ENCODE peak calls at places on chromosome 17, in ten cellular contexts. One of them, this sample, is unnamed.

GRCh38 chr17:42110301-42111264 is 1.9 kb downstream of the DHX58 start:
- DNase-seq in anterior cingulate cortex: no peak
- DNase-seq in AG08396: no peak
- DNase-seq in H7: no peak
- DNase-seq in mucosa of descending colon: no peak
- DNase-seq in CD8-positive, alpha-beta T cell: no peak
- DNase-seq in COLO829: no peak
- DNase-seq in NB4: no peak
- DNase-seq in aorta: no peak
- DNase-seq in GOT3: no peak
- DNase-seq in this sample: no peak

GRCh38 chr17:67358612-67359011 is 7.8 kb downstream of the PSMD12 start:
- DNase-seq in anterior cingulate cortex: no peak
- DNase-seq in AG08396: no peak
- DNase-seq in H7: no peak
- DNase-seq in mucosa of descending colon: no peak
- DNase-seq in CD8-positive, alpha-beta T cell: no peak
- DNase-seq in COLO829: peak; percentile 30
- DNase-seq in NB4: no peak
- DNase-seq in aorta: no peak
- DNase-seq in GOT3: no peak
- DNase-seq in this sample: no peak

GRCh38 chr17:45170976-45171337 is 9.3 kb downstream of the HEXIM2 start:
- DNase-seq in anterior cingulate cortex: no peak
- DNase-seq in AG08396: peak; percentile 83
- DNase-seq in H7: peak; percentile 66
- DNase-seq in mucosa of descending colon: peak; percentile 50
- DNase-seq in CD8-positive, alpha-beta T cell: no peak
- DNase-seq in COLO829: no peak
- DNase-seq in NB4: peak; percentile 36
- DNase-seq in aorta: peak; percentile 90
- DNase-seq in GOT3: no peak
- DNase-seq in this sample: no peak

GRCh38 chr17:35087731-35088646 is 24.5 kb upstream of the RFFL start:
- DNase-seq in anterior cingulate cortex: peak; percentile 46
- DNase-seq in AG08396: peak; percentile 55
- DNase-seq in H7: no peak
- DNase-seq in mucosa of descending colon: peak; percentile 84
- DNase-seq in CD8-positive, alpha-beta T cell: no peak
- DNase-seq in COLO829: no peak
- DNase-seq in NB4: peak; percentile 77
- DNase-seq in aorta: peak; percentile 84
- DNase-seq in GOT3: peak; percentile 6
- DNase-seq in this sample: no peak

GRCh38 chr17:64002658-64003525 is 4.7 kb downstream of the PRR29 start:
- DNase-seq in anterior cingulate cortex: no peak
- DNase-seq in AG08396: peak; percentile 3
- DNase-seq in H7: no peak
- DNase-seq in mucosa of descending colon: no peak
- DNase-seq in CD8-positive, alpha-beta T cell: no peak
- DNase-seq in COLO829: no peak
- DNase-seq in NB4: no peak
- DNase-seq in aorta: peak; percentile 65
- DNase-seq in GOT3: no peak
- DNase-seq in this sample: peak; percentile 1

GRCh38 chr17:65485388-65486299 is 75.8 kb downstream of the AXIN2 start:
- DNase-seq in anterior cingulate cortex: no peak
- DNase-seq in AG08396: peak; percentile 36
- DNase-seq in H7: no peak
- DNase-seq in mucosa of descending colon: no peak
- DNase-seq in CD8-positive, alpha-beta T cell: no peak
- DNase-seq in COLO829: no peak
- DNase-seq in NB4: no peak
- DNase-seq in aorta: peak; percentile 89
- DNase-seq in GOT3: no peak
- DNase-seq in this sample: no peak

GRCh38 chr17:80969674-80970043 is 22.0 kb upstream of the CHMP6 start:
- DNase-seq in anterior cingulate cortex: no peak
- DNase-seq in AG08396: no peak
- DNase-seq in H7: no peak
- DNase-seq in mucosa of descending colon: no peak
- DNase-seq in CD8-positive, alpha-beta T cell: no peak
- DNase-seq in COLO829: no peak
- DNase-seq in NB4: no peak
- DNase-seq in aorta: no peak
- DNase-seq in GOT3: no peak
- DNase-seq in this sample: no peak

GRCh38 chr17:51745993-51746392 is 412.5 kb downstream of the CA10 start:
- DNase-seq in anterior cingulate cortex: no peak
- DNase-seq in AG08396: no peak
- DNase-seq in H7: no peak
- DNase-seq in mucosa of descending colon: no peak
- DNase-seq in CD8-positive, alpha-beta T cell: no peak
- DNase-seq in COLO829: no peak
- DNase-seq in NB4: no peak
- DNase-seq in aorta: no peak
- DNase-seq in GOT3: no peak
- DNase-seq in this sample: no peak

GRCh38 chr17:62876664-62877411 is 68.7 kb upstream of the MARCHF10 start:
- DNase-seq in anterior cingulate cortex: no peak
- DNase-seq in AG08396: no peak
- DNase-seq in H7: no peak
- DNase-seq in mucosa of descending colon: no peak
- DNase-seq in CD8-positive, alpha-beta T cell: no peak
- DNase-seq in COLO829: no peak
- DNase-seq in NB4: no peak
- DNase-seq in aorta: no peak
- DNase-seq in GOT3: no peak
- DNase-seq in this sample: no peak

GRCh38 chr17:42340691-42341127 is 47.5 kb downstream of the STAT3 start:
- DNase-seq in anterior cingulate cortex: no peak
- DNase-seq in AG08396: no peak
- DNase-seq in H7: no peak
- DNase-seq in mucosa of descending colon: no peak
- DNase-seq in CD8-positive, alpha-beta T cell: no peak
- DNase-seq in COLO829: no peak
- DNase-seq in NB4: no peak
- DNase-seq in aorta: no peak
- DNase-seq in GOT3: no peak
- DNase-seq in this sample: no peak

GRCh38 chr17:14295676-14296075 is 5.2 kb upstream of the HS3ST3B1 start:
- DNase-seq in anterior cingulate cortex: no peak
- DNase-seq in AG08396: no peak
- DNase-seq in H7: peak; percentile 26
- DNase-seq in mucosa of descending colon: no peak
- DNase-seq in CD8-positive, alpha-beta T cell: no peak
- DNase-seq in COLO829: no peak
- DNase-seq in NB4: no peak
- DNase-seq in aorta: no peak
- DNase-seq in GOT3: no peak
- DNase-seq in this sample: no peak

GRCh38 chr17:61011269-61011668 is 333.6 kb downstream of the BCAS3 start:
- DNase-seq in anterior cingulate cortex: no peak
- DNase-seq in AG08396: no peak
- DNase-seq in H7: no peak
- DNase-seq in mucosa of descending colon: no peak
- DNase-seq in CD8-positive, alpha-beta T cell: no peak
- DNase-seq in COLO829: no peak
- DNase-seq in NB4: no peak
- DNase-seq in aorta: no peak
- DNase-seq in GOT3: no peak
- DNase-seq in this sample: no peak

GRCh38 chr17:79388556-79389295 is 222.1 kb downstream of the RBFOX3 start:
- DNase-seq in anterior cingulate cortex: peak; percentile 6
- DNase-seq in AG08396: peak; percentile 81
- DNase-seq in H7: peak; percentile 96
- DNase-seq in mucosa of descending colon: peak; percentile 64
- DNase-seq in CD8-positive, alpha-beta T cell: no peak
- DNase-seq in COLO829: peak; percentile 50
- DNase-seq in NB4: peak; percentile 51
- DNase-seq in aorta: peak; percentile 84
- DNase-seq in GOT3: no peak
- DNase-seq in this sample: peak; percentile 88

GRCh38 chr17:61797283-61797682 is 66.0 kb downstream of the BRIP1 start:
- DNase-seq in anterior cingulate cortex: no peak
- DNase-seq in AG08396: no peak
- DNase-seq in H7: no peak
- DNase-seq in mucosa of descending colon: no peak
- DNase-seq in CD8-positive, alpha-beta T cell: no peak
- DNase-seq in COLO829: no peak
- DNase-seq in NB4: no peak
- DNase-seq in aorta: no peak
- DNase-seq in GOT3: no peak
- DNase-seq in this sample: no peak

GRCh38 chr17:75238684-75239191 is 22.7 kb downstream of the GGA3 start:
- DNase-seq in anterior cingulate cortex: no peak
- DNase-seq in AG08396: peak; percentile 87
- DNase-seq in H7: peak; percentile 92
- DNase-seq in mucosa of descending colon: peak; percentile 52
- DNase-seq in CD8-positive, alpha-beta T cell: peak; percentile 41
- DNase-seq in COLO829: peak; percentile 84
- DNase-seq in NB4: peak; percentile 80
- DNase-seq in aorta: peak; percentile 80
- DNase-seq in GOT3: no peak
- DNase-seq in this sample: peak; percentile 80

GRCh38 chr17:30954046-30954805 is 16.6 kb upstream of the RNF135 start:
- DNase-seq in anterior cingulate cortex: no peak
- DNase-seq in AG08396: no peak
- DNase-seq in H7: no peak
- DNase-seq in mucosa of descending colon: no peak
- DNase-seq in CD8-positive, alpha-beta T cell: no peak
- DNase-seq in COLO829: no peak
- DNase-seq in NB4: peak; percentile 68
- DNase-seq in aorta: peak; percentile 40
- DNase-seq in GOT3: no peak
- DNase-seq in this sample: no peak

GRCh38 chr17:2438823-2439222 is 38.0 kb upstream of the MNT start:
- DNase-seq in anterior cingulate cortex: no peak
- DNase-seq in AG08396: peak; percentile 56
- DNase-seq in H7: no peak
- DNase-seq in mucosa of descending colon: no peak
- DNase-seq in CD8-positive, alpha-beta T cell: no peak
- DNase-seq in COLO829: no peak
- DNase-seq in NB4: peak; percentile 18
- DNase-seq in aorta: no peak
- DNase-seq in GOT3: no peak
- DNase-seq in this sample: no peak

GRCh38 chr17:54902611-54903010 is 2.0 kb downstream of the TOM1L1 start:
- DNase-seq in anterior cingulate cortex: no peak
- DNase-seq in AG08396: no peak
- DNase-seq in H7: no peak
- DNase-seq in mucosa of descending colon: no peak
- DNase-seq in CD8-positive, alpha-beta T cell: no peak
- DNase-seq in COLO829: no peak
- DNase-seq in NB4: no peak
- DNase-seq in aorta: no peak
- DNase-seq in GOT3: no peak
- DNase-seq in this sample: no peak

GRCh38 chr17:31295489-31295871 is 1.6 kb downstream of the OMG start:
- DNase-seq in anterior cingulate cortex: no peak
- DNase-seq in AG08396: no peak
- DNase-seq in H7: no peak
- DNase-seq in mucosa of descending colon: no peak
- DNase-seq in CD8-positive, alpha-beta T cell: no peak
- DNase-seq in COLO829: no peak
- DNase-seq in NB4: no peak
- DNase-seq in aorta: no peak
- DNase-seq in GOT3: no peak
- DNase-seq in this sample: no peak

GRCh38 chr17:59607817-59608403 is 11.8 kb upstream of the CLTC start:
- DNase-seq in anterior cingulate cortex: no peak
- DNase-seq in AG08396: no peak
- DNase-seq in H7: peak; percentile 56
- DNase-seq in mucosa of descending colon: peak; percentile 46
- DNase-seq in CD8-positive, alpha-beta T cell: no peak
- DNase-seq in COLO829: no peak
- DNase-seq in NB4: peak; percentile 38
- DNase-seq in aorta: no peak
- DNase-seq in GOT3: no peak
- DNase-seq in this sample: peak; percentile 14

GRCh38 chr17:53420035-53420641 is 402.6 kb upstream of the KIF2B start:
- DNase-seq in anterior cingulate cortex: no peak
- DNase-seq in AG08396: no peak
- DNase-seq in H7: no peak
- DNase-seq in mucosa of descending colon: no peak
- DNase-seq in CD8-positive, alpha-beta T cell: no peak
- DNase-seq in COLO829: no peak
- DNase-seq in NB4: no peak
- DNase-seq in aorta: no peak
- DNase-seq in GOT3: no peak
- DNase-seq in this sample: no peak

GRCh38 chr17:72569193-72569946 is 448.6 kb downstream of the SOX9 start:
- DNase-seq in anterior cingulate cortex: no peak
- DNase-seq in AG08396: no peak
- DNase-seq in H7: no peak
- DNase-seq in mucosa of descending colon: peak; percentile 44
- DNase-seq in CD8-positive, alpha-beta T cell: no peak
- DNase-seq in COLO829: no peak
- DNase-seq in NB4: no peak
- DNase-seq in aorta: no peak
- DNase-seq in GOT3: no peak
- DNase-seq in this sample: no peak

GRCh38 chr17:78383725-78384471 is 5.4 kb downstream of the PGS1 start:
- DNase-seq in anterior cingulate cortex: no peak
- DNase-seq in AG08396: peak; percentile 90
- DNase-seq in H7: no peak
- DNase-seq in mucosa of descending colon: peak; percentile 54
- DNase-seq in CD8-positive, alpha-beta T cell: no peak
- DNase-seq in COLO829: no peak
- DNase-seq in NB4: peak; percentile 96
- DNase-seq in aorta: peak; percentile 95
- DNase-seq in GOT3: peak; percentile 49
- DNase-seq in this sample: no peak

GRCh38 chr17:4142107-4142900 is 526 bp downstream of the ZZEF1 start:
- DNase-seq in anterior cingulate cortex: no peak
- DNase-seq in AG08396: peak; percentile 59
- DNase-seq in H7: peak; percentile 79
- DNase-seq in mucosa of descending colon: peak; percentile 54
- DNase-seq in CD8-positive, alpha-beta T cell: peak; percentile 29
- DNase-seq in COLO829: no peak
- DNase-seq in NB4: peak; percentile 45
- DNase-seq in aorta: peak; percentile 82
- DNase-seq in GOT3: no peak
- DNase-seq in this sample: peak; percentile 75

GRCh38 chr17:65638221-65638940 is 76.9 kb upstream of the AXIN2 start:
- DNase-seq in anterior cingulate cortex: no peak
- DNase-seq in AG08396: peak; percentile 49
- DNase-seq in H7: no peak
- DNase-seq in mucosa of descending colon: no peak
- DNase-seq in CD8-positive, alpha-beta T cell: no peak
- DNase-seq in COLO829: no peak
- DNase-seq in NB4: no peak
- DNase-seq in aorta: no peak
- DNase-seq in GOT3: no peak
- DNase-seq in this sample: no peak

GRCh38 chr17:45366691-45367090 is 49.9 kb upstream of the MAP3K14 start:
- DNase-seq in anterior cingulate cortex: no peak
- DNase-seq in AG08396: no peak
- DNase-seq in H7: peak; percentile 39
- DNase-seq in mucosa of descending colon: no peak
- DNase-seq in CD8-positive, alpha-beta T cell: no peak
- DNase-seq in COLO829: no peak
- DNase-seq in NB4: no peak
- DNase-seq in aorta: peak; percentile 44
- DNase-seq in GOT3: no peak
- DNase-seq in this sample: no peak

GRCh38 chr17:21318439-21318838 is 33.9 kb downstream of the MAP2K3 start:
- DNase-seq in anterior cingulate cortex: no peak
- DNase-seq in AG08396: no peak
- DNase-seq in H7: peak; percentile 79
- DNase-seq in mucosa of descending colon: no peak
- DNase-seq in CD8-positive, alpha-beta T cell: no peak
- DNase-seq in COLO829: no peak
- DNase-seq in NB4: no peak
- DNase-seq in aorta: peak; percentile 75
- DNase-seq in GOT3: no peak
- DNase-seq in this sample: peak; percentile 45

GRCh38 chr17:17024778-17025300 is 17.4 kb upstream of the MPRIP start:
- DNase-seq in anterior cingulate cortex: no peak
- DNase-seq in AG08396: no peak
- DNase-seq in H7: no peak
- DNase-seq in mucosa of descending colon: no peak
- DNase-seq in CD8-positive, alpha-beta T cell: no peak
- DNase-seq in COLO829: no peak
- DNase-seq in NB4: no peak
- DNase-seq in aorta: peak; percentile 86
- DNase-seq in GOT3: no peak
- DNase-seq in this sample: no peak

This sample was measured in neural progenitor cell.